ENCODE peak calls at places on chromosomes 2 and 18, in seven cellular contexts. One of them, this sample, is unnamed.

GRCh38 chr2:211103989-211104388 is 547.6 kb downstream of the CPS1 start:
- DNase-seq in foreskin fibroblast: no peak
- DNase-seq in trophoblast cell: no peak
- DNase-seq in GM12865: no peak
- DNase-seq in CD4-positive, alpha-beta memory T cell: no peak
- DNase-seq in kidney epithelial cell: no peak
- DNase-seq in pancreas: no peak
- DNase-seq in this sample: no peak

GRCh38 chr18:76923485-76924085 is 101.2 kb downstream of the ZNF236 start:
- DNase-seq in CD4-positive, alpha-beta memory T cell: no peak
- DNase-seq in foreskin fibroblast: no peak
- DNase-seq in pancreas: no peak
- DNase-seq in GM12865: peak; percentile 22
- DNase-seq in kidney epithelial cell: no peak
- DNase-seq in trophoblast cell: no peak
- DNase-seq in this sample: no peak

GRCh38 chr2:159096896-159097295 is 128.5 kb downstream of the TANC1 start:
- DNase-seq in pancreas: no peak
- DNase-seq in trophoblast cell: no peak
- DNase-seq in kidney epithelial cell: no peak
- DNase-seq in GM12865: no peak
- DNase-seq in foreskin fibroblast: no peak
- DNase-seq in CD4-positive, alpha-beta memory T cell: no peak
- DNase-seq in this sample: no peak

GRCh38 chr2:242031481-242032019 is 162.0 kb downstream of the RTP5 start:
- DNase-seq in trophoblast cell: no peak
- DNase-seq in pancreas: peak; percentile 4
- DNase-seq in foreskin fibroblast: peak; percentile 51
- DNase-seq in CD4-positive, alpha-beta memory T cell: peak; percentile 75
- DNase-seq in GM12865: no peak
- DNase-seq in kidney epithelial cell: peak; percentile 29
- DNase-seq in this sample: peak; percentile 74

GRCh38 chr2:240189686-240190085 is 49.2 kb upstream of the OTOS start:
- DNase-seq in kidney epithelial cell: no peak
- DNase-seq in trophoblast cell: no peak
- DNase-seq in pancreas: no peak
- DNase-seq in GM12865: no peak
- DNase-seq in foreskin fibroblast: no peak
- DNase-seq in CD4-positive, alpha-beta memory T cell: no peak
- DNase-seq in this sample: no peak

GRCh38 chr18:44895176-44895798 is 214.6 kb downstream of the SETBP1 start:
- DNase-seq in kidney epithelial cell: peak; percentile 7
- DNase-seq in CD4-positive, alpha-beta memory T cell: no peak
- DNase-seq in GM12865: peak; percentile 77
- DNase-seq in trophoblast cell: peak; percentile 78
- DNase-seq in pancreas: peak; percentile 40
- DNase-seq in foreskin fibroblast: peak; percentile 55
- DNase-seq in this sample: peak; percentile 24

GRCh38 chr18:39454866-39455265 is 1889.3 kb upstream of the CELF4 start:
- DNase-seq in CD4-positive, alpha-beta memory T cell: no peak
- DNase-seq in pancreas: no peak
- DNase-seq in kidney epithelial cell: no peak
- DNase-seq in GM12865: no peak
- DNase-seq in foreskin fibroblast: no peak
- DNase-seq in trophoblast cell: no peak
- DNase-seq in this sample: no peak

GRCh38 chr2:55511508-55512124 is 7.9 kb upstream of the CFAP36 start:
- DNase-seq in trophoblast cell: peak; percentile 27
- DNase-seq in foreskin fibroblast: peak; percentile 16
- DNase-seq in kidney epithelial cell: no peak
- DNase-seq in GM12865: no peak
- DNase-seq in pancreas: no peak
- DNase-seq in CD4-positive, alpha-beta memory T cell: no peak
- DNase-seq in this sample: no peak

GRCh38 chr2:197113221-197113831 is 186.8 kb upstream of the PGAP1 start:
- DNase-seq in trophoblast cell: no peak
- DNase-seq in kidney epithelial cell: no peak
- DNase-seq in foreskin fibroblast: no peak
- DNase-seq in pancreas: no peak
- DNase-seq in GM12865: peak; percentile 41
- DNase-seq in CD4-positive, alpha-beta memory T cell: peak; percentile 38
- DNase-seq in this sample: no peak

GRCh38 chr2:1647417-1648240 is 96.7 kb downstream of the PXDN start:
- DNase-seq in CD4-positive, alpha-beta memory T cell: no peak
- DNase-seq in kidney epithelial cell: no peak
- DNase-seq in pancreas: no peak
- DNase-seq in GM12865: no peak
- DNase-seq in foreskin fibroblast: no peak
- DNase-seq in trophoblast cell: no peak
- DNase-seq in this sample: no peak

GRCh38 chr2:10410716-10411437 is 37.2 kb downstream of the ODC1 start:
- DNase-seq in kidney epithelial cell: no peak
- DNase-seq in pancreas: no peak
- DNase-seq in trophoblast cell: no peak
- DNase-seq in foreskin fibroblast: no peak
- DNase-seq in GM12865: no peak
- DNase-seq in CD4-positive, alpha-beta memory T cell: no peak
- DNase-seq in this sample: no peak

GRCh38 chr2:230226090-230226551 is 585 bp downstream of the SP140 start:
- DNase-seq in GM12865: peak; percentile 83
- DNase-seq in foreskin fibroblast: no peak
- DNase-seq in trophoblast cell: no peak
- DNase-seq in pancreas: no peak
- DNase-seq in kidney epithelial cell: no peak
- DNase-seq in CD4-positive, alpha-beta memory T cell: peak; percentile 23
- DNase-seq in this sample: no peak

GRCh38 chr2:60818272-60818671 is 62.2 kb downstream of the PAPOLG start:
- DNase-seq in foreskin fibroblast: no peak
- DNase-seq in GM12865: peak; percentile 42
- DNase-seq in kidney epithelial cell: no peak
- DNase-seq in CD4-positive, alpha-beta memory T cell: no peak
- DNase-seq in trophoblast cell: no peak
- DNase-seq in pancreas: no peak
- DNase-seq in this sample: peak; percentile 19

GRCh38 chr2:20211860-20212458 is 13.0 kb downstream of the SDC1 start:
- DNase-seq in foreskin fibroblast: no peak
- DNase-seq in kidney epithelial cell: no peak
- DNase-seq in CD4-positive, alpha-beta memory T cell: no peak
- DNase-seq in pancreas: no peak
- DNase-seq in GM12865: no peak
- DNase-seq in trophoblast cell: no peak
- DNase-seq in this sample: no peak

GRCh38 chr2:82234283-82234682 is 1929.7 kb upstream of the LRRTM1 start:
- DNase-seq in trophoblast cell: no peak
- DNase-seq in kidney epithelial cell: no peak
- DNase-seq in pancreas: no peak
- DNase-seq in foreskin fibroblast: no peak
- DNase-seq in GM12865: no peak
- DNase-seq in CD4-positive, alpha-beta memory T cell: no peak
- DNase-seq in this sample: no peak

GRCh38 chr2:192194065-192194865 is 468 bp downstream of the TMEFF2 start:
- DNase-seq in pancreas: peak; percentile 12
- DNase-seq in kidney epithelial cell: no peak
- DNase-seq in trophoblast cell: no peak
- DNase-seq in CD4-positive, alpha-beta memory T cell: no peak
- DNase-seq in foreskin fibroblast: peak; percentile 32
- DNase-seq in GM12865: no peak
- DNase-seq in this sample: no peak

DNA sequence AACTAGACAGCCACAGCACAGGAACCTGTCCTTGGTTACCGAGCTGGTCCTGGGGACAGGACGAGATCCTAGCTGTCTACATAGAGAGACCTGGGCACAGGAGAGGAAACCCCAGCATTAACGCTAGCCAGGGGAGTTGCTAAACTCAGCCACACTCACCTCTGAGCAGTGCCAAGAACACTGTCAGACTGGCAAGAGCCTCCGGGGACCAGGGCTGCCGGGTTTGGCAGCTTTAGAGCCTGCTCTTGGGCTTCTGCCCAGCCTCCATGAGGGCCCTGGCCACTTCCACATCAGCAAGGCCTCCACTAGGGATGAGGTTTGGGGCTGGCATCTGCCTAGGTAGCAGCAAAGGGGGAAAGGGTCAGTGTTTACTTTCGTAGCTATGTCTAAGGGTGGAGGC is 6.7 kb downstream of the TMBIM1 start:
- DNase-seq in foreskin fibroblast: peak; percentile 57
- DNase-seq in kidney epithelial cell: no peak
- DNase-seq in GM12865: no peak
- DNase-seq in CD4-positive, alpha-beta memory T cell: no peak
- DNase-seq in trophoblast cell: no peak
- DNase-seq in pancreas: peak; percentile 85
- DNase-seq in this sample: no peak
- H3K4me3 ChIP-seq in foreskin fibroblast: peak overlapping the region; percentile 50
- H3K4me3 ChIP-seq in kidney epithelial cell: no peak overlapping the region
- H3K4me3 ChIP-seq in GM12865: peak overlapping the region; percentile 77
- H3K4me3 ChIP-seq in CD4-positive, alpha-beta memory T cell: peak overlapping the region; percentile 53
- H3K4me3 ChIP-seq in trophoblast cell: no peak overlapping the region
- H3K4me3 ChIP-seq in pancreas: no peak overlapping the region
- H3K4me3 ChIP-seq in this sample: no peak overlapping the region

DNA sequence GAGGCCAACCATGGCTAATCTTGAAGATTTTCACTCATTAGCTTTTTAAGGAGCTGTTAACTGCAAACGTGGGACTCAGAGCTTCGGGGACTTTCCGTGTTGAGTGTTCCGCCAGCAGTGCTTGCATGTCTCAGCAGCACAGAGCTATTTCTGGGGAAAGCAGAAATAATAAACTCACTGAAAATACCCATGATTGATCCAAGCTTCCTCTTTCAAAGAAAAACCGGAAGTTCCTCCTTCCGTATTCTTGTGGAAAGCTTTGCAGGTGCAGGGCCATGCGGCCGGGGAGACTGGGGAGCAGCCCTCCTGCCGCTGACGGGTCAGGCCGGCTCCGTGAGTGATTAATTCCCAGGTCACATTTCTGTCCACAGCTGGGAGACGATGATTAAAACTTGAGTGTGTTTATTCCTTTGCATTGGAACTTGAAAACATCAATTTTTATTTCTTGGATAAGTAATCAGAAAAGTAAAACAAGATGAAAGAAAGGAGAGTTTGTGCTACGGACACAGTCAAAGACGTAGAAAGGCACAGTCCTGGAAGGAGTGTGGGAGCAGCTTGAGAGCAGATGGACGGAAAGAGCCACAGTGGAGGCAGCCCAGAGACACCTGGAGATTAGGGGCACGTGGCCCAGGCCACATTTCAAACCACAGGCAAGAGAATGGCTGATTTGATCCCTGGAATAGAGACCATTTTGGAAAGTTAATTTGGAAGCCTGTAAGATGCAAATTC is 54.2 kb upstream of the CTDP1 start:
- DNase-seq in GM12865: peak; percentile 63
- DNase-seq in CD4-positive, alpha-beta memory T cell: no peak
- DNase-seq in kidney epithelial cell: no peak
- DNase-seq in pancreas: no peak
- DNase-seq in foreskin fibroblast: no peak
- DNase-seq in trophoblast cell: peak; percentile 19
- DNase-seq in this sample: no peak
- H3K4me3 ChIP-seq in GM12865: no peak overlapping the region
- H3K4me3 ChIP-seq in CD4-positive, alpha-beta memory T cell: no peak overlapping the region
- H3K4me3 ChIP-seq in kidney epithelial cell: no peak overlapping the region
- H3K4me3 ChIP-seq in pancreas: no peak overlapping the region
- H3K4me3 ChIP-seq in foreskin fibroblast: no peak overlapping the region
- H3K4me3 ChIP-seq in trophoblast cell: no peak overlapping the region
- H3K4me3 ChIP-seq in this sample: no peak overlapping the region

GRCh38 chr2:102138331-102138730 is 4.2 kb upstream of the IL1R1 start:
- DNase-seq in trophoblast cell: no peak
- DNase-seq in kidney epithelial cell: no peak
- DNase-seq in GM12865: no peak
- DNase-seq in CD4-positive, alpha-beta memory T cell: peak; percentile 4
- DNase-seq in pancreas: no peak
- DNase-seq in foreskin fibroblast: no peak
- DNase-seq in this sample: no peak
- H3K4me3 ChIP-seq in trophoblast cell: no peak overlapping the region
- H3K4me3 ChIP-seq in kidney epithelial cell: no peak overlapping the region
- H3K4me3 ChIP-seq in GM12865: no peak overlapping the region
- H3K4me3 ChIP-seq in CD4-positive, alpha-beta memory T cell: no peak overlapping the region
- H3K4me3 ChIP-seq in pancreas: no peak overlapping the region
- H3K4me3 ChIP-seq in foreskin fibroblast: no peak overlapping the region
- H3K4me3 ChIP-seq in this sample: no peak overlapping the region

GRCh38 chr2:163732718-163733117 is 3.1 kb downstream of the FIGN start:
- DNase-seq in trophoblast cell: no peak
- DNase-seq in GM12865: no peak
- DNase-seq in kidney epithelial cell: no peak
- DNase-seq in pancreas: no peak
- DNase-seq in foreskin fibroblast: no peak
- DNase-seq in CD4-positive, alpha-beta memory T cell: no peak
- DNase-seq in this sample: no peak

GRCh38 chr2:163733301-163733938 is 2.4 kb downstream of the FIGN start:
- DNase-seq in GM12865: no peak
- DNase-seq in foreskin fibroblast: no peak
- DNase-seq in kidney epithelial cell: no peak
- DNase-seq in pancreas: no peak
- DNase-seq in CD4-positive, alpha-beta memory T cell: no peak
- DNase-seq in trophoblast cell: no peak
- DNase-seq in this sample: no peak

GRCh38 chr2:163730556-163730955 is 5.3 kb downstream of the FIGN start:
- DNase-seq in kidney epithelial cell: no peak
- DNase-seq in GM12865: no peak
- DNase-seq in foreskin fibroblast: no peak
- DNase-seq in pancreas: no peak
- DNase-seq in trophoblast cell: no peak
- DNase-seq in CD4-positive, alpha-beta memory T cell: no peak
- DNase-seq in this sample: no peak

GRCh38 chr2:163729874-163730273 is 5.9 kb downstream of the FIGN start:
- DNase-seq in CD4-positive, alpha-beta memory T cell: no peak
- DNase-seq in trophoblast cell: no peak
- DNase-seq in kidney epithelial cell: no peak
- DNase-seq in GM12865: no peak
- DNase-seq in foreskin fibroblast: no peak
- DNase-seq in pancreas: no peak
- DNase-seq in this sample: no peak

DNA sequence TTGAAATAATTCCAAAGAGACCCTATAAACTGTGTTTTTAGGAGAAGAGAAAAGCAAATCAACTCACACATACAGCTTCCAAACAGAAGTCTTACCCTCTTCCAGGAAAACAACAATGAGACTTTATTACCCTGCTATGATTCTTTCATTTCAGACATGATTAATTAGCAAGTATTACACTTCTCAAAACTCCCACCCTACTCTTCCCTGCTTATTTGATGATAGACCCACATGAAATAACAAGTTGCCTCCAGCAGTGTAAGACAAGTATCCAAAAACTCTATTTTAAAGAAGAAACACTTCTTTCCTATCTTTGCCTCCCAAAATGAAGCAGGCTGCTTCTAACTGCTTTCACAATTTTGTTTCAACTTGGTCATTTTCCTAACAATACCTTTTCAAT is 4.1 kb downstream of the FIGN start:
- DNase-seq in pancreas: no peak
- DNase-seq in foreskin fibroblast: no peak
- DNase-seq in CD4-positive, alpha-beta memory T cell: no peak
- DNase-seq in kidney epithelial cell: no peak
- DNase-seq in trophoblast cell: no peak
- DNase-seq in GM12865: no peak
- DNase-seq in this sample: no peak
- H3K4me3 ChIP-seq in pancreas: no peak overlapping the region
- H3K4me3 ChIP-seq in foreskin fibroblast: no peak overlapping the region
- H3K4me3 ChIP-seq in CD4-positive, alpha-beta memory T cell: no peak overlapping the region
- H3K4me3 ChIP-seq in kidney epithelial cell: no peak overlapping the region
- H3K4me3 ChIP-seq in trophoblast cell: no peak overlapping the region
- H3K4me3 ChIP-seq in GM12865: no peak overlapping the region
- H3K4me3 ChIP-seq in this sample: no peak overlapping the region